ENCODE peak calls at places on chromosome 4, in five cellular contexts. H is IMR-90, M is trophoblast cell, F is H1, E is mesenchymal stem cell. Y is an unnamed sample.

GRCh38 chr4:75723117-75723801 is 1.1 kb upstream of the USO1 start:
- DNase-seq in M (no peak), F (peak), E (peak), H (peak), Y (no peak)

GRCh38 chr4:88264338-88264737 is 20.0 kb downstream of the PPM1K start:
- DNase-seq in E (no peak), H (no peak), F (no peak), M (no peak), Y (no peak)

GRCh38 chr4:23770011-23770410 is 119.8 kb downstream of the PPARGC1A start:
- DNase-seq in E (peak), F (no peak), H (peak), M (peak), Y (no peak)

GRCh38 chr4:26424838-26425237 is 65.4 kb downstream of the CCKAR start:
- DNase-seq in H (no peak), F (no peak), M (no peak), E (no peak), Y (no peak)

GRCh38 chr4:85725727-85726170 is 250.8 kb downstream of the ARHGAP24 start:
- DNase-seq in H (no peak), M (no peak), E (no peak), F (no peak), Y (no peak)

GRCh38 chr4:8247047-8247930 is 22.3 kb upstream of the HTRA3 start:
- DNase-seq in F (no peak), E (peak), M (no peak), H (no peak), Y (no peak)

GRCh38 chr4:98242063-98242462 is 19.1 kb upstream of the RAP1GDS1 start:
- DNase-seq in F (no peak), H (no peak), M (no peak), E (no peak), Y (no peak)

GRCh38 chr4:71026086-71026485 is 32.6 kb downstream of the DCK start:
- DNase-seq in H (peak), E (peak), M (no peak), F (no peak), Y (no peak)

GRCh38 chr4:186901850-186902249 is 178.2 kb upstream of the FAT1 start:
- DNase-seq in F (no peak), E (no peak), M (no peak), H (no peak), Y (no peak)

GRCh38 chr4:6125103-6125651 is 75.2 kb downstream of the JAKMIP1 start:
- DNase-seq in E (no peak), M (no peak), F (no peak), H (no peak), Y (peak)

GRCh38 chr4:78057600-78058560 is 757 bp downstream of the FRAS1 start:
- DNase-seq in M (peak), H (peak), E (peak), F (peak), Y (no peak)

GRCh38 chr4:1207603-1208265 is 35.4 kb upstream of the SPON2 start:
- DNase-seq in F (peak), E (peak), M (no peak), H (peak), Y (no peak)

GRCh38 chr4:98995183-98996055 is at the start of gene METAP1:
- DNase-seq in H (peak), M (peak), E (peak), F (peak), Y (peak)

GRCh38 chr4:141705747-141706377 is 69.5 kb downstream of the IL15 start:
- DNase-seq in H (no peak), M (no peak), F (no peak), E (peak), Y (no peak)

GRCh38 chr4:151184523-151185458 is 85.4 kb downstream of the RPS3A start:
- DNase-seq in F (no peak), H (peak), E (peak), M (peak), Y (no peak)

GRCh38 chr4:52572936-52573485 is 86.1 kb downstream of the USP46 start:
- DNase-seq in H (peak), F (no peak), M (peak), E (peak), Y (no peak)

GRCh38 chr4:2132438-2132837 is 73.3 kb downstream of the NAT8L start:
- DNase-seq in H (no peak), F (no peak), E (no peak), M (no peak), Y (no peak)

GRCh38 chr4:177041356-177041755 is 248.6 kb upstream of the VEGFC start:
- DNase-seq in E (no peak), M (no peak), F (no peak), H (no peak), Y (no peak)

GRCh38 chr4:186726440-186727148 is 2.9 kb upstream of the FAT1 start:
- DNase-seq in F (peak), E (peak), H (peak), M (peak), Y (peak)

GRCh38 chr4:18105023-18106011 is 83.8 kb upstream of the LCORL start:
- DNase-seq in M (no peak), F (no peak), H (no peak), E (no peak), Y (no peak)

GRCh38 chr4:37663552-37663951 is 22.6 kb downstream of the RELL1 start:
- DNase-seq in F (no peak), E (no peak), H (no peak), M (no peak), Y (no peak)

GRCh38 chr4:147933316-147933715 is 201.4 kb downstream of the ARHGAP10 start:
- DNase-seq in M (no peak), F (no peak), E (no peak), H (peak), Y (no peak)

GRCh38 chr4:147928400-147928799 is 196.5 kb downstream of the ARHGAP10 start:
- DNase-seq in M (no peak), F (no peak), E (no peak), H (peak), Y (no peak)

GRCh38 chr4:147938481-147938880 is 206.6 kb downstream of the ARHGAP10 start:
- DNase-seq in M (no peak), H (no peak), E (no peak), F (no peak), Y (no peak)

DNA sequence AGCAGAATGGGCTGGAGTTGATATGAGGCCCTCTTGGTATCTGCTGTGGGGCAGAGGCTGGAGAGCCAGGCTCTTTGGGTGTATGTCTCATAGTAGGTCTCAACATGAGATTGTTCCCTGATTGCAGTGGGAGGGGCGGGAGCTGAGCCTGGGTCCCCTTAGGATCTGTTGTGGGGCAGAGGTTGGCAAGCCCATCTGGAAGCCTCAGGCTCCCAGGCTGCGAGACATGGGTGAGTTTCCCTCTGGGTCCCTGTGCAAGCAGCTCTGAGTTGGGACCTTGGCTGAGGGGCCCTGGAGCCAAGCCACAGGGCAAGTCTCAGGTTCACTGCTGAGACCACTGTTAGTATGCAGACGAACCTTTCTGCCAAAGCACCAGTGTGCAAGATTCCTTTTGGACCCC is 201.9 kb downstream of the ARHGAP10 start:
- DNase-seq in E (no peak), F (no peak), H (no peak), M (no peak), Y (no peak)
- H4K91ac ChIP-seq in E (no peak), F (no peak), H (no peak), M (no peak), Y (no peak)

DNA sequence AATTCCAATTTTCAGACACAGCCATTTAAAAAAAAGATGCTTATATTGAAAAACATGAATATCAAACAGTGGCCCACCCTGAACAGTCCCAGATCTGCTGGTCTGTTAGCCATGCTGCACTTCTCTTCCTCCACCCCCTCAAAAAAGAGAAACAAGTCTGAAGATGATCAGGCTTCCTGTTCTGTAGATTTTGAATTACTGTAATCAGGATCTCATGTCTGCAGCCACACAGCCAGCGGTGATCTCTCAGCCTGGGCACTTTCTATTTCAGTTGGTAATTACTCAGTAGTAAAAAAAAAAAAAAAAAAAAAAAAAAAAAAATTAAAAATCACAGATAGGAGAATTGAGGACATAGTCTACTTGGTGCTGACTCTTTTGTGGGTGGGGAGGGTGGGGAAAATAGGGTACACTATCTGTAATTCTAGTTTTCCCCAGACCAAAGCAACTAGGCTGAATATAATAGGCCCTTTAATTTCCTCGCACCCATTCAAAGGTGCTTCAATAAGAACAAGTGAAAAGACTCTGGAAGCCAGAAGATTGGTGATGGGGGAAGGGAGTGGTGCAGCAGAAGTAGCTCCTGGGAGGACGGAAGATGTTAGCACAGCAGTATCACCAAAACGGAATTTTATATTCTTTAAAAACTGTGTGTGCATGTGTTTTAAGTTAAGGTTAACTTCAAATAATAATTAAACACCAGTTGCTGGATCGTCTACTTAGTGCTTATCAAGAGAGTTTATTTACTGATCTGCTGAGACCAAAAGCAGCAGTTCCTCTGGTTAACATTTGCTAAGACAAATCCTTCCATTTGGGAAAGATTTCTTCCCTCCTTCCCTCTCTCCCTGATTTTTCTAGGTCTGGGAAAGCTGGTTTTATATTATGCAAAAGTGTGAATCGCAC is 47.1 kb downstream of the SPRY1 start:
- DNase-seq in H (peak), F (no peak), E (peak), M (no peak), Y (no peak)
- H3K27ac ChIP-seq in H (peak), F (peak), E (peak), M (no peak), Y (peak)

DNA sequence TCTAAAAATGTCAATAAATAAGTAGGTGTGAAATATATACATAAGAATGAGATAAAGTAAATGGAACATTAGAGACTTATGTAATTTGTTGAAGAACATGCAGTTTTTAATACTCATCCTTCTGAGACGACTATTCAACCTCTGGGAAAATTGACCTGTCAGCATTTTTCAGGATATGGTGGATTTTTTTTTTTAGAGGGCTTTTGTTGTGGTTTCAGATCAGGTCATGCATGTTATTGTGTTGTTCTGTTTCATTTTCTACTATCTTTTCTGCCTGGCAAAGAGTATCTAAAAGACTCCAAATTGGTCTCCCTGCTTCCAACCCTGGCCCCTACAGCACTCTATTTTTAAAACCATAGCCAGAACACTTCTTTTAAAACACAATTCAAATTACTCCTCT is 97.3 kb downstream of the PCDH7 start:
- DNase-seq in F (no peak), M (no peak), H (no peak), E (no peak), Y (no peak)
- H3K9ac ChIP-seq in F (no peak), M (no peak), H (no peak), E (no peak), Y (no peak)

GRCh38 chr4:55941881-55942280 is 6.9 kb upstream of the CEP135 start:
- DNase-seq in H (no peak), M (no peak), F (no peak), E (no peak), Y (no peak)
- H4K91ac ChIP-seq in H (no peak), M (no peak), F (no peak), E (no peak), Y (no peak)

Y was measured in H9.